ENCODE peak calls at places on chromosomes 11 and 22, in six cellular contexts. Y is NCI-H1105 treated with DMSO at 0.1 percent for 48 hours, T is NCI-H524, H is C1 segment of cervical spinal cord, B is kidney, E is right atrium auricular region. I is an unnamed sample.

GRCh38 chr22:18968011-18968749 is 32.1 kb upstream of the PRODH start:
- DNase-seq in Y (no peak), T (no peak), H (no peak), B (peak), E (no peak), I (no peak)

GRCh38 chr11:2838676-2839075 is 46.9 kb downstream of the CDKN1C start:
- DNase-seq in Y (no peak), T (no peak), H (no peak), B (no peak), E (no peak), I (no peak)

GRCh38 chr11:69531071-69531716 is 49.7 kb downstream of the LINC01488 start:
- DNase-seq in Y (no peak), T (no peak), H (no peak), B (no peak), E (no peak), I (no peak)

GRCh38 chr11:122418032-122418431 is 237.5 kb upstream of the UBASH3B start:
- DNase-seq in Y (no peak), T (no peak), H (no peak), B (no peak), E (no peak), I (no peak)

GRCh38 chr11:125192717-125193116 is 28.2 kb downstream of the PKNOX2 start:
- DNase-seq in Y (no peak), T (no peak), H (no peak), B (no peak), E (no peak), I (no peak)

GRCh38 chr11:118176400-118177134 is at the start of gene SCN2B:
- DNase-seq in Y (no peak), T (no peak), H (no peak), B (no peak), E (no peak), I (no peak)

GRCh38 chr22:30266445-30267381 is at the start of gene OSM:
- DNase-seq in Y (no peak), T (no peak), H (peak), B (peak), E (peak), I (peak)

GRCh38 chr22:33726294-33726711 is 194.0 kb downstream of the LARGE1 start:
- DNase-seq in Y (no peak), T (no peak), H (no peak), B (no peak), E (no peak), I (no peak)

GRCh38 chr22:17501679-17502285 is 61.5 kb upstream of the SLC25A18 start:
- DNase-seq in Y (peak), T (peak), H (no peak), B (no peak), E (no peak), I (no peak)

GRCh38 chr22:46976598-46976997 is 214.1 kb downstream of the TBC1D22A start:
- DNase-seq in Y (no peak), T (no peak), H (no peak), B (no peak), E (no peak), I (no peak)

GRCh38 chr11:3632070-3632660 is 9.6 kb downstream of the ART5 start:
- DNase-seq in Y (no peak), T (no peak), H (no peak), B (no peak), E (no peak), I (no peak)